ENCODE peak calls at places on chromosomes 2 and 18, in ten cellular contexts. One of them, this sample, is unnamed.

GRCh38 chr18:13680612-13681011 is 45.7 kb downstream of the FAM210A start:
- DNase-seq in astrocyte: no peak
- DNase-seq in AG04449: no peak
- DNase-seq in astrocyte of the cerebellum: no peak
- DNase-seq in A673: no peak
- DNase-seq in GM06990: no peak
- DNase-seq in thoracic aorta: no peak
- DNase-seq in IMR-90: no peak
- DNase-seq in epithelial cell of esophagus: peak
- DNase-seq in K562: peak
- DNase-seq in this sample: no peak

GRCh38 chr2:116754371-116755101 is 1060.0 kb upstream of the DDX18 start:
- DNase-seq in AG04449: no peak
- DNase-seq in astrocyte of the cerebellum: no peak
- DNase-seq in GM06990: no peak
- DNase-seq in K562: no peak
- DNase-seq in A673: no peak
- DNase-seq in thoracic aorta: no peak
- DNase-seq in epithelial cell of esophagus: no peak
- DNase-seq in IMR-90: no peak
- DNase-seq in astrocyte: no peak
- DNase-seq in this sample: no peak

GRCh38 chr18:57951999-57952774 is 91.8 kb upstream of the NEDD4L start:
- DNase-seq in astrocyte: no peak
- DNase-seq in epithelial cell of esophagus: peak
- DNase-seq in AG04449: no peak
- DNase-seq in thoracic aorta: no peak
- DNase-seq in GM06990: no peak
- DNase-seq in A673: no peak
- DNase-seq in IMR-90: no peak
- DNase-seq in astrocyte of the cerebellum: no peak
- DNase-seq in K562: no peak
- DNase-seq in this sample: no peak

GRCh38 chr18:50626317-50626716 is 66.4 kb downstream of the MAPK4 start:
- DNase-seq in AG04449: no peak
- DNase-seq in epithelial cell of esophagus: no peak
- DNase-seq in IMR-90: no peak
- DNase-seq in GM06990: no peak
- DNase-seq in A673: no peak
- DNase-seq in K562: no peak
- DNase-seq in astrocyte of the cerebellum: no peak
- DNase-seq in thoracic aorta: no peak
- DNase-seq in astrocyte: no peak
- DNase-seq in this sample: no peak

GRCh38 chr2:85655961-85656403 is 12.0 kb downstream of the SFTPB start:
- DNase-seq in thoracic aorta: no peak
- DNase-seq in AG04449: no peak
- DNase-seq in K562: no peak
- DNase-seq in GM06990: no peak
- DNase-seq in astrocyte of the cerebellum: no peak
- DNase-seq in IMR-90: peak
- DNase-seq in astrocyte: peak
- DNase-seq in A673: no peak
- DNase-seq in epithelial cell of esophagus: no peak
- DNase-seq in this sample: no peak

GRCh38 chr18:43422483-43422882 is 145.2 kb upstream of the SYT4 start:
- DNase-seq in epithelial cell of esophagus: peak
- DNase-seq in thoracic aorta: no peak
- DNase-seq in A673: peak
- DNase-seq in astrocyte of the cerebellum: no peak
- DNase-seq in IMR-90: no peak
- DNase-seq in AG04449: no peak
- DNase-seq in astrocyte: peak
- DNase-seq in GM06990: no peak
- DNase-seq in K562: no peak
- DNase-seq in this sample: peak

GRCh38 chr2:200765995-200766660 is 45.6 kb upstream of the BZW1 start:
- DNase-seq in epithelial cell of esophagus: peak
- DNase-seq in AG04449: no peak
- DNase-seq in A673: no peak
- DNase-seq in thoracic aorta: no peak
- DNase-seq in astrocyte: peak
- DNase-seq in astrocyte of the cerebellum: no peak
- DNase-seq in GM06990: no peak
- DNase-seq in IMR-90: peak
- DNase-seq in K562: no peak
- DNase-seq in this sample: no peak

GRCh38 chr2:120379916-120380893 is 34.3 kb downstream of the INHBB start:
- DNase-seq in GM06990: no peak
- DNase-seq in epithelial cell of esophagus: no peak
- DNase-seq in A673: no peak
- DNase-seq in astrocyte: no peak
- DNase-seq in IMR-90: no peak
- DNase-seq in AG04449: no peak
- DNase-seq in K562: no peak
- DNase-seq in astrocyte of the cerebellum: no peak
- DNase-seq in thoracic aorta: no peak
- DNase-seq in this sample: no peak

GRCh38 chr2:108554530-108554929 is 20.3 kb downstream of the LIMS1 start:
- DNase-seq in thoracic aorta: no peak
- DNase-seq in astrocyte: no peak
- DNase-seq in K562: no peak
- DNase-seq in epithelial cell of esophagus: no peak
- DNase-seq in AG04449: no peak
- DNase-seq in astrocyte of the cerebellum: no peak
- DNase-seq in GM06990: no peak
- DNase-seq in A673: no peak
- DNase-seq in IMR-90: no peak
- DNase-seq in this sample: no peak

GRCh38 chr2:119142822-119143221 is 15.7 kb downstream of the C1QL2 start:
- DNase-seq in thoracic aorta: no peak
- DNase-seq in A673: no peak
- DNase-seq in K562: no peak
- DNase-seq in AG04449: no peak
- DNase-seq in epithelial cell of esophagus: no peak
- DNase-seq in GM06990: no peak
- DNase-seq in IMR-90: no peak
- DNase-seq in astrocyte of the cerebellum: no peak
- DNase-seq in astrocyte: no peak
- DNase-seq in this sample: no peak

GRCh38 chr2:239549711-239550265 is 149.0 kb upstream of the HDAC4 start:
- DNase-seq in GM06990: no peak
- DNase-seq in astrocyte of the cerebellum: no peak
- DNase-seq in A673: no peak
- DNase-seq in epithelial cell of esophagus: no peak
- DNase-seq in IMR-90: no peak
- DNase-seq in thoracic aorta: no peak
- DNase-seq in astrocyte: no peak
- DNase-seq in K562: no peak
- DNase-seq in AG04449: no peak
- DNase-seq in this sample: no peak

GRCh38 chr2:109393211-109393610 is 220.6 kb downstream of the SEPTIN10 start:
- DNase-seq in IMR-90: no peak
- DNase-seq in A673: no peak
- DNase-seq in GM06990: no peak
- DNase-seq in astrocyte of the cerebellum: no peak
- DNase-seq in thoracic aorta: no peak
- DNase-seq in epithelial cell of esophagus: no peak
- DNase-seq in astrocyte: no peak
- DNase-seq in K562: no peak
- DNase-seq in AG04449: no peak
- DNase-seq in this sample: no peak

GRCh38 chr18:43277164-43277600 is at the start of gene SYT4:
- DNase-seq in epithelial cell of esophagus: peak
- DNase-seq in K562: no peak
- DNase-seq in A673: peak
- DNase-seq in GM06990: no peak
- DNase-seq in IMR-90: peak
- DNase-seq in astrocyte of the cerebellum: peak
- DNase-seq in astrocyte: peak
- DNase-seq in thoracic aorta: no peak
- DNase-seq in AG04449: no peak
- DNase-seq in this sample: peak

GRCh38 chr2:235061656-235062055 is 109.8 kb downstream of the SH3BP4 start:
- DNase-seq in AG04449: no peak
- DNase-seq in astrocyte of the cerebellum: no peak
- DNase-seq in K562: no peak
- DNase-seq in GM06990: no peak
- DNase-seq in epithelial cell of esophagus: no peak
- DNase-seq in astrocyte: no peak
- DNase-seq in IMR-90: no peak
- DNase-seq in A673: no peak
- DNase-seq in thoracic aorta: no peak
- DNase-seq in this sample: no peak

GRCh38 chr2:215958231-215958630 is 55.1 kb downstream of the MREG start:
- DNase-seq in AG04449: no peak
- DNase-seq in IMR-90: no peak
- DNase-seq in astrocyte of the cerebellum: no peak
- DNase-seq in K562: no peak
- DNase-seq in GM06990: no peak
- DNase-seq in astrocyte: no peak
- DNase-seq in epithelial cell of esophagus: no peak
- DNase-seq in thoracic aorta: no peak
- DNase-seq in A673: no peak
- DNase-seq in this sample: no peak

GRCh38 chr2:214772443-214773034 is 36.9 kb downstream of the BARD1 start:
- DNase-seq in A673: peak
- DNase-seq in AG04449: no peak
- DNase-seq in astrocyte: no peak
- DNase-seq in epithelial cell of esophagus: no peak
- DNase-seq in K562: no peak
- DNase-seq in GM06990: no peak
- DNase-seq in IMR-90: no peak
- DNase-seq in thoracic aorta: no peak
- DNase-seq in astrocyte of the cerebellum: no peak
- DNase-seq in this sample: no peak

GRCh38 chr18:11274144-11274762 is 124.9 kb upstream of the PIEZO2 start:
- DNase-seq in A673: no peak
- DNase-seq in AG04449: no peak
- DNase-seq in IMR-90: no peak
- DNase-seq in epithelial cell of esophagus: no peak
- DNase-seq in astrocyte of the cerebellum: no peak
- DNase-seq in K562: no peak
- DNase-seq in astrocyte: no peak
- DNase-seq in thoracic aorta: no peak
- DNase-seq in GM06990: no peak
- DNase-seq in this sample: no peak

GRCh38 chr18:21203096-21203495 is 38.9 kb upstream of the GREB1L start:
- DNase-seq in astrocyte of the cerebellum: no peak
- DNase-seq in K562: no peak
- DNase-seq in GM06990: no peak
- DNase-seq in epithelial cell of esophagus: peak
- DNase-seq in A673: no peak
- DNase-seq in astrocyte: no peak
- DNase-seq in IMR-90: no peak
- DNase-seq in AG04449: no peak
- DNase-seq in thoracic aorta: no peak
- DNase-seq in this sample: no peak
- H3K4me3 ChIP-seq in astrocyte of the cerebellum: no peak
- H3K4me3 ChIP-seq in K562: no peak
- H3K4me3 ChIP-seq in GM06990: no peak
- H3K4me3 ChIP-seq in epithelial cell of esophagus: no peak
- H3K4me3 ChIP-seq in A673: no peak
- H3K4me3 ChIP-seq in astrocyte: no peak
- H3K4me3 ChIP-seq in IMR-90: no peak
- H3K4me3 ChIP-seq in AG04449: no peak
- H3K4me3 ChIP-seq in thoracic aorta: no peak
- H3K4me3 ChIP-seq in this sample: no peak

DNA sequence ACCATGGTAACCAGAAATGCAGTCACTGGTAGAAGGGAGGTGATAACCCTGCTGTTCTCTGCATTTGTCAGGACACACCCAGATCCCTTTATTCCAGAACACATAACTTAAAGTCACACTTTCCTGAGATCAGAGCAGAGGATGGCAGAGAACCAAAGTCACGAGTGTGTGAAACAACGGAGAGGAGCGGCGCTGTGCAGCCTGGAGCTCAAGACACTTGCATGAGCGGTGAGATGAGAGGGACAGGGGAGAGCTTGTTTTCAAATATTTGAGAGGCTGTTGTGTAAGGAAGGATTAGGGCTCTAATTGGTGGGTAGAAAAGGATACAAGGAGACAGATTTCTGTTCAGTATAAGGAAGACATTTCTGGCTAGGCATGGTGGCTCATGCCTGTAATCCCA is 43.3 kb upstream of the AAK1 start:
- DNase-seq in GM06990: no peak
- DNase-seq in A673: no peak
- DNase-seq in astrocyte of the cerebellum: no peak
- DNase-seq in AG04449: no peak
- DNase-seq in epithelial cell of esophagus: no peak
- DNase-seq in K562: no peak
- DNase-seq in IMR-90: no peak
- DNase-seq in astrocyte: no peak
- DNase-seq in thoracic aorta: no peak
- DNase-seq in this sample: no peak
- TF ChIP-seq CTCF in GM06990: no peak
- TF ChIP-seq CTCF in A673: no peak
- TF ChIP-seq CTCF in astrocyte of the cerebellum: no peak
- TF ChIP-seq CTCF in AG04449: no peak
- TF ChIP-seq CTCF in epithelial cell of esophagus: no peak
- TF ChIP-seq CTCF in K562: no peak
- TF ChIP-seq CTCF in IMR-90: no peak
- TF ChIP-seq CTCF in astrocyte: no peak
- TF ChIP-seq CTCF in thoracic aorta: no peak
- TF ChIP-seq CTCF in this sample: no peak

DNA sequence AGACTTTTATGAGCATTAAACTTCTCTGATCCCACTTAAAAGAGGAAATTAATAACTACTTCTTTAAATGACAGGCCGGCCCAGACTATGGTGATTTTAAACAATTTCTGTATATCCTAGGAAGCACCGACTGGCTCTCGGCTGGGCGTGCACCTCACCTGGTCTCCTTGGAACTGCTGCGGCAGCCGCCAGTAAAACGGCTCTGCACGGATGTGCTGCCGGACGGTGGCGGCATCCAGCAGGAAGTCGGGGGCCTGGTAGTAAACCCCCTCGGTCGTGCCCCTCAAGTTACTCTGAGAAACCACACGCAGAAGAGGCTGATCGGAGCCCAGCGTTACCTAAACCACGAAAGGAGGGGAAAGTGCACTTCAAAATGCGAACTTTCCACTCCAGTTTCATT is 106.5 kb downstream of the LAMA1 start:
- DNase-seq in A673: no peak
- DNase-seq in GM06990: no peak
- DNase-seq in K562: no peak
- DNase-seq in thoracic aorta: no peak
- DNase-seq in epithelial cell of esophagus: no peak
- DNase-seq in AG04449: no peak
- DNase-seq in astrocyte of the cerebellum: no peak
- DNase-seq in IMR-90: no peak
- DNase-seq in astrocyte: no peak
- DNase-seq in this sample: no peak
- H3K4me3 ChIP-seq in A673: no peak
- H3K4me3 ChIP-seq in GM06990: no peak
- H3K4me3 ChIP-seq in K562: no peak
- H3K4me3 ChIP-seq in thoracic aorta: no peak
- H3K4me3 ChIP-seq in epithelial cell of esophagus: peak
- H3K4me3 ChIP-seq in AG04449: no peak
- H3K4me3 ChIP-seq in astrocyte of the cerebellum: no peak
- H3K4me3 ChIP-seq in IMR-90: no peak
- H3K4me3 ChIP-seq in astrocyte: no peak
- H3K4me3 ChIP-seq in this sample: no peak

GRCh38 chr18:72772916-72773315 is 94.9 kb downstream of the NETO1 start:
- DNase-seq in epithelial cell of esophagus: peak
- DNase-seq in K562: no peak
- DNase-seq in thoracic aorta: no peak
- DNase-seq in GM06990: no peak
- DNase-seq in AG04449: no peak
- DNase-seq in IMR-90: no peak
- DNase-seq in astrocyte: no peak
- DNase-seq in A673: no peak
- DNase-seq in astrocyte of the cerebellum: no peak
- DNase-seq in this sample: no peak

GRCh38 chr18:72768681-72769229 is 99.0 kb downstream of the NETO1 start:
- DNase-seq in IMR-90: no peak
- DNase-seq in K562: no peak
- DNase-seq in AG04449: no peak
- DNase-seq in astrocyte: no peak
- DNase-seq in thoracic aorta: no peak
- DNase-seq in epithelial cell of esophagus: peak
- DNase-seq in A673: peak
- DNase-seq in astrocyte of the cerebellum: no peak
- DNase-seq in GM06990: no peak
- DNase-seq in this sample: peak
- TF ChIP-seq CTCF in IMR-90: no peak
- TF ChIP-seq CTCF in K562: no peak
- TF ChIP-seq CTCF in AG04449: no peak
- TF ChIP-seq CTCF in astrocyte: no peak
- TF ChIP-seq CTCF in thoracic aorta: no peak
- TF ChIP-seq CTCF in epithelial cell of esophagus: peak
- TF ChIP-seq CTCF in A673: no peak
- TF ChIP-seq CTCF in astrocyte of the cerebellum: no peak
- TF ChIP-seq CTCF in GM06990: no peak
- TF ChIP-seq CTCF in this sample: peak

This sample was measured in LNCaP clone FGC.